ENCODE peak calls at places on chromosome 22, in ten cellular contexts. One of them, this sample, is unnamed.

GRCh38 chr22:23223566-23224317 is 43.4 kb downstream of the BCR start:
- DNase-seq in psoas muscle: no peak
- DNase-seq in fibroblast of lung: no peak
- DNase-seq in stimulated activated CD8-positive, alpha-beta memory T cell treated with anti-CD3 and anti-CD28 coated beads, Interleukin-4, amount 100 ng/mL, for 24 hours: no peak
- DNase-seq in stimulated activated CD4-positive, alpha-beta T cell treated with anti-CD3 and anti-CD28 coated beads, Interleukin-12 subunit alpha, Interleukin-12 subunit beta, amount 100 ng/mL, for 24 hours: no peak
- DNase-seq in HuH-7: no peak
- DNase-seq in activated T-cell treated with anti-CD3 and anti-CD28 coated beads for 1 hour: no peak
- DNase-seq in substantia nigra: no peak
- DNase-seq in heart right ventricle: no peak
- DNase-seq in HT-29: peak; percentile 12
- DNase-seq in this sample: peak; percentile 39

GRCh38 chr22:47445716-47446290 is 683.4 kb downstream of the TBC1D22A start:
- DNase-seq in psoas muscle: no peak
- DNase-seq in HT-29: no peak
- DNase-seq in stimulated activated CD4-positive, alpha-beta T cell treated with anti-CD3 and anti-CD28 coated beads, Interleukin-12 subunit alpha, Interleukin-12 subunit beta, amount 100 ng/mL, for 24 hours: no peak
- DNase-seq in heart right ventricle: no peak
- DNase-seq in fibroblast of lung: no peak
- DNase-seq in HuH-7: no peak
- DNase-seq in stimulated activated CD8-positive, alpha-beta memory T cell treated with anti-CD3 and anti-CD28 coated beads, Interleukin-4, amount 100 ng/mL, for 24 hours: no peak
- DNase-seq in activated T-cell treated with anti-CD3 and anti-CD28 coated beads for 1 hour: no peak
- DNase-seq in substantia nigra: no peak
- DNase-seq in this sample: no peak

GRCh38 chr22:35191412-35191811 is 65.9 kb upstream of the HMGXB4 start:
- DNase-seq in activated T-cell treated with anti-CD3 and anti-CD28 coated beads for 1 hour: no peak
- DNase-seq in stimulated activated CD4-positive, alpha-beta T cell treated with anti-CD3 and anti-CD28 coated beads, Interleukin-12 subunit alpha, Interleukin-12 subunit beta, amount 100 ng/mL, for 24 hours: no peak
- DNase-seq in HuH-7: no peak
- DNase-seq in substantia nigra: no peak
- DNase-seq in stimulated activated CD8-positive, alpha-beta memory T cell treated with anti-CD3 and anti-CD28 coated beads, Interleukin-4, amount 100 ng/mL, for 24 hours: no peak
- DNase-seq in fibroblast of lung: peak; percentile 47
- DNase-seq in psoas muscle: no peak
- DNase-seq in HT-29: no peak
- DNase-seq in heart right ventricle: no peak
- DNase-seq in this sample: no peak

GRCh38 chr22:20567371-20567847 is 60.0 kb downstream of the MED15 start:
- DNase-seq in fibroblast of lung: peak; percentile 76
- DNase-seq in heart right ventricle: no peak
- DNase-seq in substantia nigra: no peak
- DNase-seq in activated T-cell treated with anti-CD3 and anti-CD28 coated beads for 1 hour: no peak
- DNase-seq in stimulated activated CD4-positive, alpha-beta T cell treated with anti-CD3 and anti-CD28 coated beads, Interleukin-12 subunit alpha, Interleukin-12 subunit beta, amount 100 ng/mL, for 24 hours: no peak
- DNase-seq in psoas muscle: peak; percentile 16
- DNase-seq in stimulated activated CD8-positive, alpha-beta memory T cell treated with anti-CD3 and anti-CD28 coated beads, Interleukin-4, amount 100 ng/mL, for 24 hours: no peak
- DNase-seq in HT-29: peak; percentile 81
- DNase-seq in HuH-7: no peak
- DNase-seq in this sample: no peak

GRCh38 chr22:43439368-43440102 is 27.7 kb downstream of the MPPED1 start:
- DNase-seq in heart right ventricle: no peak
- DNase-seq in HT-29: no peak
- DNase-seq in psoas muscle: no peak
- DNase-seq in substantia nigra: no peak
- DNase-seq in stimulated activated CD8-positive, alpha-beta memory T cell treated with anti-CD3 and anti-CD28 coated beads, Interleukin-4, amount 100 ng/mL, for 24 hours: no peak
- DNase-seq in HuH-7: no peak
- DNase-seq in activated T-cell treated with anti-CD3 and anti-CD28 coated beads for 1 hour: no peak
- DNase-seq in fibroblast of lung: no peak
- DNase-seq in stimulated activated CD4-positive, alpha-beta T cell treated with anti-CD3 and anti-CD28 coated beads, Interleukin-12 subunit alpha, Interleukin-12 subunit beta, amount 100 ng/mL, for 24 hours: no peak
- DNase-seq in this sample: peak; percentile 72

GRCh38 chr22:46372686-46373085 is 37.2 kb downstream of the TRMU start:
- DNase-seq in activated T-cell treated with anti-CD3 and anti-CD28 coated beads for 1 hour: no peak
- DNase-seq in fibroblast of lung: no peak
- DNase-seq in stimulated activated CD8-positive, alpha-beta memory T cell treated with anti-CD3 and anti-CD28 coated beads, Interleukin-4, amount 100 ng/mL, for 24 hours: no peak
- DNase-seq in stimulated activated CD4-positive, alpha-beta T cell treated with anti-CD3 and anti-CD28 coated beads, Interleukin-12 subunit alpha, Interleukin-12 subunit beta, amount 100 ng/mL, for 24 hours: no peak
- DNase-seq in heart right ventricle: no peak
- DNase-seq in HT-29: no peak
- DNase-seq in substantia nigra: no peak
- DNase-seq in psoas muscle: no peak
- DNase-seq in HuH-7: no peak
- DNase-seq in this sample: no peak

GRCh38 chr22:31160328-31160978 is 471 bp downstream of the RNF185 start:
- DNase-seq in stimulated activated CD4-positive, alpha-beta T cell treated with anti-CD3 and anti-CD28 coated beads, Interleukin-12 subunit alpha, Interleukin-12 subunit beta, amount 100 ng/mL, for 24 hours: no peak
- DNase-seq in substantia nigra: peak; percentile 74
- DNase-seq in activated T-cell treated with anti-CD3 and anti-CD28 coated beads for 1 hour: no peak
- DNase-seq in HT-29: no peak
- DNase-seq in stimulated activated CD8-positive, alpha-beta memory T cell treated with anti-CD3 and anti-CD28 coated beads, Interleukin-4, amount 100 ng/mL, for 24 hours: no peak
- DNase-seq in psoas muscle: no peak
- DNase-seq in HuH-7: no peak
- DNase-seq in heart right ventricle: no peak
- DNase-seq in fibroblast of lung: peak; percentile 29
- DNase-seq in this sample: peak; percentile 58

GRCh38 chr22:46929046-46929688 is 166.7 kb downstream of the TBC1D22A start:
- DNase-seq in substantia nigra: no peak
- DNase-seq in psoas muscle: no peak
- DNase-seq in HuH-7: no peak
- DNase-seq in stimulated activated CD4-positive, alpha-beta T cell treated with anti-CD3 and anti-CD28 coated beads, Interleukin-12 subunit alpha, Interleukin-12 subunit beta, amount 100 ng/mL, for 24 hours: no peak
- DNase-seq in fibroblast of lung: peak; percentile 29
- DNase-seq in activated T-cell treated with anti-CD3 and anti-CD28 coated beads for 1 hour: no peak
- DNase-seq in HT-29: no peak
- DNase-seq in heart right ventricle: no peak
- DNase-seq in stimulated activated CD8-positive, alpha-beta memory T cell treated with anti-CD3 and anti-CD28 coated beads, Interleukin-4, amount 100 ng/mL, for 24 hours: no peak
- DNase-seq in this sample: no peak

GRCh38 chr22:23240639-23241389 is 60.5 kb downstream of the BCR start:
- DNase-seq in stimulated activated CD8-positive, alpha-beta memory T cell treated with anti-CD3 and anti-CD28 coated beads, Interleukin-4, amount 100 ng/mL, for 24 hours: no peak
- DNase-seq in substantia nigra: no peak
- DNase-seq in psoas muscle: peak; percentile 35
- DNase-seq in fibroblast of lung: no peak
- DNase-seq in HuH-7: no peak
- DNase-seq in HT-29: peak; percentile 39
- DNase-seq in heart right ventricle: no peak
- DNase-seq in activated T-cell treated with anti-CD3 and anti-CD28 coated beads for 1 hour: no peak
- DNase-seq in stimulated activated CD4-positive, alpha-beta T cell treated with anti-CD3 and anti-CD28 coated beads, Interleukin-12 subunit alpha, Interleukin-12 subunit beta, amount 100 ng/mL, for 24 hours: no peak
- DNase-seq in this sample: peak; percentile 38

GRCh38 chr22:30422481-30423295 is 2.9 kb upstream of the MTFP1 start:
- DNase-seq in HT-29: peak; percentile 76
- DNase-seq in psoas muscle: peak; percentile 91
- DNase-seq in activated T-cell treated with anti-CD3 and anti-CD28 coated beads for 1 hour: no peak
- DNase-seq in substantia nigra: peak; percentile 89
- DNase-seq in heart right ventricle: peak; percentile 28
- DNase-seq in fibroblast of lung: peak; percentile 98
- DNase-seq in stimulated activated CD8-positive, alpha-beta memory T cell treated with anti-CD3 and anti-CD28 coated beads, Interleukin-4, amount 100 ng/mL, for 24 hours: peak; percentile 19
- DNase-seq in stimulated activated CD4-positive, alpha-beta T cell treated with anti-CD3 and anti-CD28 coated beads, Interleukin-12 subunit alpha, Interleukin-12 subunit beta, amount 100 ng/mL, for 24 hours: peak; percentile 17
- DNase-seq in HuH-7: no peak
- DNase-seq in this sample: peak; percentile 92

GRCh38 chr22:19127329-19128008 is 3.6 kb upstream of the TSSK2 start:
- DNase-seq in psoas muscle: peak; percentile 39
- DNase-seq in stimulated activated CD4-positive, alpha-beta T cell treated with anti-CD3 and anti-CD28 coated beads, Interleukin-12 subunit alpha, Interleukin-12 subunit beta, amount 100 ng/mL, for 24 hours: no peak
- DNase-seq in fibroblast of lung: no peak
- DNase-seq in stimulated activated CD8-positive, alpha-beta memory T cell treated with anti-CD3 and anti-CD28 coated beads, Interleukin-4, amount 100 ng/mL, for 24 hours: no peak
- DNase-seq in HT-29: no peak
- DNase-seq in substantia nigra: no peak
- DNase-seq in HuH-7: no peak
- DNase-seq in heart right ventricle: no peak
- DNase-seq in activated T-cell treated with anti-CD3 and anti-CD28 coated beads for 1 hour: no peak
- DNase-seq in this sample: peak; percentile 41

GRCh38 chr22:30183861-30184278 is 62.7 kb downstream of the LIF start:
- DNase-seq in stimulated activated CD8-positive, alpha-beta memory T cell treated with anti-CD3 and anti-CD28 coated beads, Interleukin-4, amount 100 ng/mL, for 24 hours: no peak
- DNase-seq in stimulated activated CD4-positive, alpha-beta T cell treated with anti-CD3 and anti-CD28 coated beads, Interleukin-12 subunit alpha, Interleukin-12 subunit beta, amount 100 ng/mL, for 24 hours: no peak
- DNase-seq in HuH-7: no peak
- DNase-seq in fibroblast of lung: peak; percentile 75
- DNase-seq in psoas muscle: no peak
- DNase-seq in activated T-cell treated with anti-CD3 and anti-CD28 coated beads for 1 hour: no peak
- DNase-seq in substantia nigra: no peak
- DNase-seq in heart right ventricle: no peak
- DNase-seq in HT-29: no peak
- DNase-seq in this sample: no peak

GRCh38 chr22:23325183-23325582 is 144.9 kb downstream of the BCR start:
- DNase-seq in HuH-7: no peak
- DNase-seq in substantia nigra: no peak
- DNase-seq in stimulated activated CD8-positive, alpha-beta memory T cell treated with anti-CD3 and anti-CD28 coated beads, Interleukin-4, amount 100 ng/mL, for 24 hours: no peak
- DNase-seq in activated T-cell treated with anti-CD3 and anti-CD28 coated beads for 1 hour: no peak
- DNase-seq in HT-29: no peak
- DNase-seq in heart right ventricle: no peak
- DNase-seq in psoas muscle: no peak
- DNase-seq in stimulated activated CD4-positive, alpha-beta T cell treated with anti-CD3 and anti-CD28 coated beads, Interleukin-12 subunit alpha, Interleukin-12 subunit beta, amount 100 ng/mL, for 24 hours: no peak
- DNase-seq in fibroblast of lung: no peak
- DNase-seq in this sample: peak; percentile 39

GRCh38 chr22:49930596-49931412 is 12.4 kb downstream of the CRELD2 start:
- DNase-seq in heart right ventricle: peak; percentile 83
- DNase-seq in HT-29: peak; percentile 86
- DNase-seq in fibroblast of lung: peak; percentile 20
- DNase-seq in HuH-7: peak; percentile 96
- DNase-seq in activated T-cell treated with anti-CD3 and anti-CD28 coated beads for 1 hour: no peak
- DNase-seq in stimulated activated CD8-positive, alpha-beta memory T cell treated with anti-CD3 and anti-CD28 coated beads, Interleukin-4, amount 100 ng/mL, for 24 hours: no peak
- DNase-seq in stimulated activated CD4-positive, alpha-beta T cell treated with anti-CD3 and anti-CD28 coated beads, Interleukin-12 subunit alpha, Interleukin-12 subunit beta, amount 100 ng/mL, for 24 hours: no peak
- DNase-seq in psoas muscle: peak; percentile 83
- DNase-seq in substantia nigra: peak; percentile 78
- DNase-seq in this sample: peak; percentile 86

GRCh38 chr22:32175751-32176644 is 16.9 kb upstream of the C22orf42 start:
- DNase-seq in activated T-cell treated with anti-CD3 and anti-CD28 coated beads for 1 hour: no peak
- DNase-seq in HT-29: no peak
- DNase-seq in psoas muscle: no peak
- DNase-seq in substantia nigra: no peak
- DNase-seq in stimulated activated CD4-positive, alpha-beta T cell treated with anti-CD3 and anti-CD28 coated beads, Interleukin-12 subunit alpha, Interleukin-12 subunit beta, amount 100 ng/mL, for 24 hours: no peak
- DNase-seq in fibroblast of lung: no peak
- DNase-seq in heart right ventricle: no peak
- DNase-seq in HuH-7: no peak
- DNase-seq in stimulated activated CD8-positive, alpha-beta memory T cell treated with anti-CD3 and anti-CD28 coated beads, Interleukin-4, amount 100 ng/mL, for 24 hours: no peak
- DNase-seq in this sample: peak; percentile 58

GRCh38 chr22:45997077-45997774 is 20.3 kb upstream of the WNT7B start:
- DNase-seq in stimulated activated CD4-positive, alpha-beta T cell treated with anti-CD3 and anti-CD28 coated beads, Interleukin-12 subunit alpha, Interleukin-12 subunit beta, amount 100 ng/mL, for 24 hours: no peak
- DNase-seq in heart right ventricle: peak; percentile 95
- DNase-seq in HT-29: peak; percentile 39
- DNase-seq in psoas muscle: peak; percentile 96
- DNase-seq in fibroblast of lung: peak; percentile 97
- DNase-seq in HuH-7: no peak
- DNase-seq in substantia nigra: peak; percentile 90
- DNase-seq in stimulated activated CD8-positive, alpha-beta memory T cell treated with anti-CD3 and anti-CD28 coated beads, Interleukin-4, amount 100 ng/mL, for 24 hours: no peak
- DNase-seq in activated T-cell treated with anti-CD3 and anti-CD28 coated beads for 1 hour: no peak
- DNase-seq in this sample: peak; percentile 97